ENCODE peak calls at places on chromosomes 3 and 15, in ten cellular contexts. A is body of pancreas, Q is astrocyte of the spinal cord, X is psoas muscle, R is MV-4-11, W is epithelial cell of esophagus, U is ovary, P is lower lobe of right lung, D is choroid plexus epithelial cell, L is aorta. E is an unnamed sample.

GRCh38 chr3:133568294-133569014 is 5.0 kb upstream of the CDV3 start:
- DNase-seq in A (no peak), Q (peak), X (no peak), R (no peak), W (peak), U (no peak), P (no peak), D (peak), L (no peak), E (no peak)

GRCh38 chr3:50333744-50334328 is 5.8 kb upstream of the TUSC2 start:
- DNase-seq in A (no peak), Q (peak), X (peak), R (no peak), W (no peak), U (no peak), P (no peak), D (peak), L (no peak), E (peak)

GRCh38 chr3:58059349-58060321 is 51.4 kb downstream of the FLNB start:
- DNase-seq in A (peak), Q (peak), X (no peak), R (peak), W (no peak), U (peak), P (no peak), D (peak), L (no peak), E (no peak)

GRCh38 chr3:141798455-141798854 is 35.2 kb downstream of the GRK7 start:
- DNase-seq in A (peak), Q (peak), X (no peak), R (peak), W (no peak), U (peak), P (no peak), D (peak), L (no peak), E (peak)

GRCh38 chr3:11643212-11644087 is at the start of gene VGLL4:
- DNase-seq in A (peak), Q (peak), X (peak), R (peak), W (peak), U (peak), P (peak), D (peak), L (peak), E (peak)

GRCh38 chr15:30953731-30954378 is 37.6 kb downstream of the MTMR10 start:
- DNase-seq in A (no peak), Q (peak), X (peak), R (peak), W (peak), U (no peak), P (no peak), D (peak), L (no peak), E (no peak)

GRCh38 chr3:41143421-41144031 is 55.8 kb upstream of the CTNNB1 start:
- DNase-seq in A (no peak), Q (no peak), X (no peak), R (no peak), W (no peak), U (no peak), P (no peak), D (no peak), L (no peak), E (no peak)

GRCh38 chr3:52061116-52061910 is 4.9 kb upstream of the DUSP7 start:
- DNase-seq in A (no peak), Q (no peak), X (no peak), R (no peak), W (peak), U (no peak), P (no peak), D (no peak), L (no peak), E (no peak)

GRCh38 chr3:149204390-149204991 is 17.1 kb downstream of the CP start:
- DNase-seq in A (no peak), Q (no peak), X (no peak), R (no peak), W (no peak), U (no peak), P (no peak), D (no peak), L (no peak), E (no peak)

GRCh38 chr3:5122030-5122740 is at the start of gene ARL8B:
- DNase-seq in A (peak), Q (peak), X (peak), R (peak), W (peak), U (peak), P (peak), D (peak), L (peak), E (peak)

GRCh38 chr15:78944669-78945407 is at the start of gene CTSH:
- DNase-seq in A (peak), Q (no peak), X (peak), R (no peak), W (peak), U (peak), P (peak), D (peak), L (peak), E (peak)

GRCh38 chr3:170428095-170428494 is 9.4 kb downstream of the CLDN11 start:
- DNase-seq in A (no peak), Q (no peak), X (no peak), R (no peak), W (no peak), U (no peak), P (no peak), D (no peak), L (no peak), E (no peak)

GRCh38 chr15:52406601-52407000 is 111.0 kb upstream of the MYO5C start:
- DNase-seq in A (no peak), Q (no peak), X (no peak), R (no peak), W (no peak), U (no peak), P (no peak), D (no peak), L (no peak), E (no peak)

GRCh38 chr3:58874795-58875194 is 175.0 kb downstream of the CFAP20DC start:
- DNase-seq in A (no peak), Q (peak), X (no peak), R (peak), W (peak), U (no peak), P (no peak), D (no peak), L (no peak), E (no peak)

GRCh38 chr15:66832679-66833078 is 130.6 kb downstream of the SMAD6 start:
- DNase-seq in A (no peak), Q (no peak), X (no peak), R (peak), W (peak), U (no peak), P (no peak), D (peak), L (no peak), E (no peak)